ENCODE peak calls at places on chromosomes 2 and 18, in six cellular contexts. One of them, this sample, is unnamed.

GRCh38 chr2:137838255-137839092 is 125.8 kb upstream of the HNMT start:
- DNase-seq in activated CD4-positive, alpha-beta T cell treated with anti-CD3 and anti-CD28 coated beads for 48 hours: no peak
- DNase-seq in endothelial cell: peak; percentile 11
- DNase-seq in NAMALWA: peak; percentile 55
- DNase-seq in foreskin fibroblast: peak; percentile 64
- DNase-seq in kidney tubule cell: peak; percentile 53
- DNase-seq in this sample: peak; percentile 10

GRCh38 chr2:181662287-181662686 is 5.4 kb upstream of the CERKL start:
- DNase-seq in activated CD4-positive, alpha-beta T cell treated with anti-CD3 and anti-CD28 coated beads for 48 hours: no peak
- DNase-seq in endothelial cell: no peak
- DNase-seq in NAMALWA: no peak
- DNase-seq in foreskin fibroblast: no peak
- DNase-seq in kidney tubule cell: no peak
- DNase-seq in this sample: no peak

GRCh38 chr2:179410552-179411356 is 146.1 kb upstream of the SESTD1 start:
- DNase-seq in activated CD4-positive, alpha-beta T cell treated with anti-CD3 and anti-CD28 coated beads for 48 hours: peak; percentile 40
- DNase-seq in endothelial cell: peak; percentile 47
- DNase-seq in NAMALWA: peak; percentile 85
- DNase-seq in foreskin fibroblast: peak; percentile 77
- DNase-seq in kidney tubule cell: peak; percentile 63
- DNase-seq in this sample: peak; percentile 39

GRCh38 chr2:71778514-71779305 is 325.3 kb downstream of the DYSF start:
- DNase-seq in activated CD4-positive, alpha-beta T cell treated with anti-CD3 and anti-CD28 coated beads for 48 hours: no peak
- DNase-seq in endothelial cell: no peak
- DNase-seq in NAMALWA: no peak
- DNase-seq in foreskin fibroblast: peak; percentile 51
- DNase-seq in kidney tubule cell: no peak
- DNase-seq in this sample: no peak

GRCh38 chr2:210617732-210618330 is 61.4 kb downstream of the CPS1 start:
- DNase-seq in activated CD4-positive, alpha-beta T cell treated with anti-CD3 and anti-CD28 coated beads for 48 hours: no peak
- DNase-seq in endothelial cell: peak; percentile 33
- DNase-seq in NAMALWA: peak; percentile 62
- DNase-seq in foreskin fibroblast: peak; percentile 31
- DNase-seq in kidney tubule cell: peak; percentile 56
- DNase-seq in this sample: peak; percentile 11

GRCh38 chr18:27599202-27599829 is 414.2 kb upstream of the CHST9 start:
- DNase-seq in activated CD4-positive, alpha-beta T cell treated with anti-CD3 and anti-CD28 coated beads for 48 hours: peak; percentile 39
- DNase-seq in endothelial cell: peak; percentile 71
- DNase-seq in NAMALWA: peak; percentile 62
- DNase-seq in foreskin fibroblast: peak; percentile 56
- DNase-seq in kidney tubule cell: peak; percentile 68
- DNase-seq in this sample: peak; percentile 21

GRCh38 chr2:157258520-157259326 is 1.2 kb downstream of the GALNT5 start:
- DNase-seq in activated CD4-positive, alpha-beta T cell treated with anti-CD3 and anti-CD28 coated beads for 48 hours: no peak
- DNase-seq in endothelial cell: no peak
- DNase-seq in NAMALWA: no peak
- DNase-seq in foreskin fibroblast: no peak
- DNase-seq in kidney tubule cell: no peak
- DNase-seq in this sample: no peak

GRCh38 chr2:161019311-161019710 is 140.9 kb upstream of the TANK start:
- DNase-seq in activated CD4-positive, alpha-beta T cell treated with anti-CD3 and anti-CD28 coated beads for 48 hours: no peak
- DNase-seq in endothelial cell: no peak
- DNase-seq in NAMALWA: no peak
- DNase-seq in foreskin fibroblast: peak; percentile 43
- DNase-seq in kidney tubule cell: no peak
- DNase-seq in this sample: no peak

GRCh38 chr2:45652090-45653050 is 895 bp downstream of the PRKCE start:
- DNase-seq in activated CD4-positive, alpha-beta T cell treated with anti-CD3 and anti-CD28 coated beads for 48 hours: peak; percentile 40
- DNase-seq in endothelial cell: peak; percentile 41
- DNase-seq in NAMALWA: peak; percentile 67
- DNase-seq in foreskin fibroblast: peak; percentile 77
- DNase-seq in kidney tubule cell: peak; percentile 58
- DNase-seq in this sample: no peak

GRCh38 chr2:147641644-147642043 is 203.2 kb upstream of the ACVR2A start:
- DNase-seq in activated CD4-positive, alpha-beta T cell treated with anti-CD3 and anti-CD28 coated beads for 48 hours: no peak
- DNase-seq in endothelial cell: no peak
- DNase-seq in NAMALWA: no peak
- DNase-seq in foreskin fibroblast: no peak
- DNase-seq in kidney tubule cell: peak; percentile 38
- DNase-seq in this sample: no peak

GRCh38 chr2:555164-555922 is 121.9 kb downstream of the TMEM18 start:
- DNase-seq in activated CD4-positive, alpha-beta T cell treated with anti-CD3 and anti-CD28 coated beads for 48 hours: no peak
- DNase-seq in endothelial cell: no peak
- DNase-seq in NAMALWA: no peak
- DNase-seq in foreskin fibroblast: no peak
- DNase-seq in kidney tubule cell: no peak
- DNase-seq in this sample: no peak

GRCh38 chr2:108403494-108403893 is 25.7 kb downstream of the SULT1C4 start:
- DNase-seq in activated CD4-positive, alpha-beta T cell treated with anti-CD3 and anti-CD28 coated beads for 48 hours: no peak
- DNase-seq in endothelial cell: no peak
- DNase-seq in NAMALWA: no peak
- DNase-seq in foreskin fibroblast: peak; percentile 83
- DNase-seq in kidney tubule cell: peak; percentile 63
- DNase-seq in this sample: peak; percentile 50

GRCh38 chr2:181372656-181373055 is 84.5 kb upstream of the ITGA4 start:
- DNase-seq in activated CD4-positive, alpha-beta T cell treated with anti-CD3 and anti-CD28 coated beads for 48 hours: no peak
- DNase-seq in endothelial cell: no peak
- DNase-seq in NAMALWA: no peak
- DNase-seq in foreskin fibroblast: no peak
- DNase-seq in kidney tubule cell: no peak
- DNase-seq in this sample: no peak

GRCh38 chr2:201949036-201950012 is 84.3 kb upstream of the FZD7 start:
- DNase-seq in activated CD4-positive, alpha-beta T cell treated with anti-CD3 and anti-CD28 coated beads for 48 hours: no peak
- DNase-seq in endothelial cell: no peak
- DNase-seq in NAMALWA: no peak
- DNase-seq in foreskin fibroblast: peak; percentile 30
- DNase-seq in kidney tubule cell: no peak
- DNase-seq in this sample: no peak

GRCh38 chr2:9954136-9954535 is 2.6 kb downstream of the GRHL1 start:
- DNase-seq in activated CD4-positive, alpha-beta T cell treated with anti-CD3 and anti-CD28 coated beads for 48 hours: no peak
- DNase-seq in endothelial cell: no peak
- DNase-seq in NAMALWA: no peak
- DNase-seq in foreskin fibroblast: no peak
- DNase-seq in kidney tubule cell: no peak
- DNase-seq in this sample: no peak

GRCh38 chr2:241762321-241762932 is 14.2 kb upstream of the GAL3ST2 start:
- DNase-seq in activated CD4-positive, alpha-beta T cell treated with anti-CD3 and anti-CD28 coated beads for 48 hours: peak; percentile 2
- DNase-seq in endothelial cell: no peak
- DNase-seq in NAMALWA: no peak
- DNase-seq in foreskin fibroblast: no peak
- DNase-seq in kidney tubule cell: no peak
- DNase-seq in this sample: no peak

GRCh38 chr2:44351676-44352075 is 9.6 kb downstream of the PREPL start:
- DNase-seq in activated CD4-positive, alpha-beta T cell treated with anti-CD3 and anti-CD28 coated beads for 48 hours: no peak
- DNase-seq in endothelial cell: no peak
- DNase-seq in NAMALWA: no peak
- DNase-seq in foreskin fibroblast: peak; percentile 22
- DNase-seq in kidney tubule cell: no peak
- DNase-seq in this sample: no peak

GRCh38 chr2:37688771-37689468 is 17.5 kb upstream of the CDC42EP3 start:
- DNase-seq in activated CD4-positive, alpha-beta T cell treated with anti-CD3 and anti-CD28 coated beads for 48 hours: no peak
- DNase-seq in endothelial cell: no peak
- DNase-seq in NAMALWA: no peak
- DNase-seq in foreskin fibroblast: peak; percentile 77
- DNase-seq in kidney tubule cell: peak; percentile 92
- DNase-seq in this sample: no peak

GRCh38 chr2:62785216-62785615 is 79.7 kb downstream of the EHBP1 start:
- DNase-seq in activated CD4-positive, alpha-beta T cell treated with anti-CD3 and anti-CD28 coated beads for 48 hours: no peak
- DNase-seq in endothelial cell: no peak
- DNase-seq in NAMALWA: no peak
- DNase-seq in foreskin fibroblast: peak; percentile 51
- DNase-seq in kidney tubule cell: no peak
- DNase-seq in this sample: no peak

GRCh38 chr2:16271231-16271896 is 331.0 kb downstream of the MYCN start:
- DNase-seq in activated CD4-positive, alpha-beta T cell treated with anti-CD3 and anti-CD28 coated beads for 48 hours: no peak
- DNase-seq in endothelial cell: no peak
- DNase-seq in NAMALWA: no peak
- DNase-seq in foreskin fibroblast: no peak
- DNase-seq in kidney tubule cell: no peak
- DNase-seq in this sample: no peak

GRCh38 chr2:219643788-219644398 is 16.5 kb downstream of the SLC4A3 start:
- DNase-seq in activated CD4-positive, alpha-beta T cell treated with anti-CD3 and anti-CD28 coated beads for 48 hours: no peak
- DNase-seq in endothelial cell: peak; percentile 39
- DNase-seq in NAMALWA: no peak
- DNase-seq in foreskin fibroblast: no peak
- DNase-seq in kidney tubule cell: no peak
- DNase-seq in this sample: no peak

GRCh38 chr2:43623052-43623451 is 14.0 kb upstream of the PLEKHH2 start:
- DNase-seq in activated CD4-positive, alpha-beta T cell treated with anti-CD3 and anti-CD28 coated beads for 48 hours: no peak
- DNase-seq in endothelial cell: no peak
- DNase-seq in NAMALWA: no peak
- DNase-seq in foreskin fibroblast: peak; percentile 69
- DNase-seq in kidney tubule cell: no peak
- DNase-seq in this sample: no peak

GRCh38 chr2:23722255-23722654 is 204.7 kb downstream of the ATAD2B start:
- DNase-seq in activated CD4-positive, alpha-beta T cell treated with anti-CD3 and anti-CD28 coated beads for 48 hours: no peak
- DNase-seq in endothelial cell: no peak
- DNase-seq in NAMALWA: no peak
- DNase-seq in foreskin fibroblast: no peak
- DNase-seq in kidney tubule cell: no peak
- DNase-seq in this sample: no peak

GRCh38 chr2:226408131-226408530 is 391.5 kb downstream of the IRS1 start:
- DNase-seq in activated CD4-positive, alpha-beta T cell treated with anti-CD3 and anti-CD28 coated beads for 48 hours: no peak
- DNase-seq in endothelial cell: no peak
- DNase-seq in NAMALWA: no peak
- DNase-seq in foreskin fibroblast: no peak
- DNase-seq in kidney tubule cell: no peak
- DNase-seq in this sample: no peak

GRCh38 chr18:62812242-62812641 is 96.9 kb downstream of the PHLPP1 start:
- DNase-seq in activated CD4-positive, alpha-beta T cell treated with anti-CD3 and anti-CD28 coated beads for 48 hours: no peak
- DNase-seq in endothelial cell: no peak
- DNase-seq in NAMALWA: no peak
- DNase-seq in foreskin fibroblast: no peak
- DNase-seq in kidney tubule cell: peak; percentile 13
- DNase-seq in this sample: no peak

GRCh38 chr2:43294973-43295603 is 68.7 kb upstream of the ZFP36L2 start:
- DNase-seq in activated CD4-positive, alpha-beta T cell treated with anti-CD3 and anti-CD28 coated beads for 48 hours: no peak
- DNase-seq in endothelial cell: no peak
- DNase-seq in NAMALWA: no peak
- DNase-seq in foreskin fibroblast: peak; percentile 66
- DNase-seq in kidney tubule cell: peak; percentile 62
- DNase-seq in this sample: no peak

GRCh38 chr2:55408098-55408882 is 11.4 kb downstream of the CCDC88A start:
- DNase-seq in activated CD4-positive, alpha-beta T cell treated with anti-CD3 and anti-CD28 coated beads for 48 hours: no peak
- DNase-seq in endothelial cell: no peak
- DNase-seq in NAMALWA: no peak
- DNase-seq in foreskin fibroblast: peak; percentile 36
- DNase-seq in kidney tubule cell: peak; percentile 68
- DNase-seq in this sample: no peak

GRCh38 chr18:44654555-44654954 is 26.1 kb upstream of the SETBP1 start:
- DNase-seq in activated CD4-positive, alpha-beta T cell treated with anti-CD3 and anti-CD28 coated beads for 48 hours: no peak
- DNase-seq in endothelial cell: no peak
- DNase-seq in NAMALWA: no peak
- DNase-seq in foreskin fibroblast: peak; percentile 91
- DNase-seq in kidney tubule cell: peak; percentile 94
- DNase-seq in this sample: no peak

GRCh38 chr2:21646449-21646848 is 522.7 kb downstream of the TDRD15 start:
- DNase-seq in activated CD4-positive, alpha-beta T cell treated with anti-CD3 and anti-CD28 coated beads for 48 hours: no peak
- DNase-seq in endothelial cell: no peak
- DNase-seq in NAMALWA: no peak
- DNase-seq in foreskin fibroblast: no peak
- DNase-seq in kidney tubule cell: no peak
- DNase-seq in this sample: no peak

GRCh38 chr2:3303583-3304406 is 73.8 kb downstream of the EIPR1 start:
- DNase-seq in activated CD4-positive, alpha-beta T cell treated with anti-CD3 and anti-CD28 coated beads for 48 hours: peak; percentile 87
- DNase-seq in endothelial cell: peak; percentile 96
- DNase-seq in NAMALWA: no peak
- DNase-seq in foreskin fibroblast: peak; percentile 93
- DNase-seq in kidney tubule cell: peak; percentile 81
- DNase-seq in this sample: peak; percentile 38

GRCh38 chr18:75823376-75823950 is 396.0 kb upstream of the SMIM21 start:
- DNase-seq in activated CD4-positive, alpha-beta T cell treated with anti-CD3 and anti-CD28 coated beads for 48 hours: no peak
- DNase-seq in endothelial cell: no peak
- DNase-seq in NAMALWA: no peak
- DNase-seq in foreskin fibroblast: no peak
- DNase-seq in kidney tubule cell: no peak
- DNase-seq in this sample: no peak

GRCh38 chr2:100612388-100613000 is 49.7 kb downstream of the PDCL3 start:
- DNase-seq in activated CD4-positive, alpha-beta T cell treated with anti-CD3 and anti-CD28 coated beads for 48 hours: no peak
- DNase-seq in endothelial cell: no peak
- DNase-seq in NAMALWA: no peak
- DNase-seq in foreskin fibroblast: no peak
- DNase-seq in kidney tubule cell: no peak
- DNase-seq in this sample: no peak

GRCh38 chr18:23585897-23586248 is 433 bp downstream of the NPC1 start:
- DNase-seq in activated CD4-positive, alpha-beta T cell treated with anti-CD3 and anti-CD28 coated beads for 48 hours: no peak
- DNase-seq in endothelial cell: no peak
- DNase-seq in NAMALWA: no peak
- DNase-seq in foreskin fibroblast: no peak
- DNase-seq in kidney tubule cell: no peak
- DNase-seq in this sample: no peak

GRCh38 chr2:142190805-142191204 is 60.0 kb upstream of the LRP1B start:
- DNase-seq in activated CD4-positive, alpha-beta T cell treated with anti-CD3 and anti-CD28 coated beads for 48 hours: no peak
- DNase-seq in endothelial cell: no peak
- DNase-seq in NAMALWA: no peak
- DNase-seq in foreskin fibroblast: peak; percentile 40
- DNase-seq in kidney tubule cell: peak; percentile 53
- DNase-seq in this sample: no peak

GRCh38 chr18:78408623-78409022 is 571.0 kb upstream of the SALL3 start:
- DNase-seq in activated CD4-positive, alpha-beta T cell treated with anti-CD3 and anti-CD28 coated beads for 48 hours: no peak
- DNase-seq in endothelial cell: no peak
- DNase-seq in NAMALWA: no peak
- DNase-seq in foreskin fibroblast: no peak
- DNase-seq in kidney tubule cell: no peak
- DNase-seq in this sample: no peak

GRCh38 chr2:35391736-35392442 is 963.7 kb upstream of the CRIM1 start:
- DNase-seq in activated CD4-positive, alpha-beta T cell treated with anti-CD3 and anti-CD28 coated beads for 48 hours: no peak
- DNase-seq in endothelial cell: no peak
- DNase-seq in NAMALWA: no peak
- DNase-seq in foreskin fibroblast: no peak
- DNase-seq in kidney tubule cell: no peak
- DNase-seq in this sample: no peak

GRCh38 chr2:133346654-133347053 is 221.6 kb downstream of the NCKAP5 start:
- DNase-seq in activated CD4-positive, alpha-beta T cell treated with anti-CD3 and anti-CD28 coated beads for 48 hours: no peak
- DNase-seq in endothelial cell: no peak
- DNase-seq in NAMALWA: no peak
- DNase-seq in foreskin fibroblast: peak; percentile 59
- DNase-seq in kidney tubule cell: peak; percentile 91
- DNase-seq in this sample: no peak

This sample was measured in HFF-Myc.